ENCODE peak calls at places on chromosomes 4 and X, in nine cellular contexts. One of them, this sample, is unnamed.

GRCh38 chrX:112120737-112121136 is 38.2 kb upstream of the TRPC5 start:
- DNase-seq in T-helper 2 cell: no peak
- DNase-seq in HEK293T: no peak
- DNase-seq in activated CD4-positive, alpha-beta T cell treated with anti-CD3 and anti-CD28 coated beads, Interleukin-2, amount 50 U/mL, for 1 hour: no peak
- DNase-seq in EL: no peak
- DNase-seq in T47D: no peak
- DNase-seq in astrocyte of the spinal cord: no peak
- DNase-seq in activated B cell treated with CpG ODN at 0.5 μM for 24 hours: no peak
- DNase-seq in GM19239: no peak
- DNase-seq in this sample: no peak

GRCh38 chr4:4874254-4874653 is 14.8 kb downstream of the MSX1 start:
- DNase-seq in T-helper 2 cell: no peak
- DNase-seq in HEK293T: no peak
- DNase-seq in activated CD4-positive, alpha-beta T cell treated with anti-CD3 and anti-CD28 coated beads, Interleukin-2, amount 50 U/mL, for 1 hour: no peak
- DNase-seq in EL: no peak
- DNase-seq in T47D: no peak
- DNase-seq in astrocyte of the spinal cord: no peak
- DNase-seq in activated B cell treated with CpG ODN at 0.5 μM for 24 hours: no peak
- DNase-seq in GM19239: no peak
- DNase-seq in this sample: no peak

GRCh38 chrX:102959471-102959870 is 22.4 kb downstream of the RAB40AL start:
- DNase-seq in T-helper 2 cell: no peak
- DNase-seq in HEK293T: no peak
- DNase-seq in activated CD4-positive, alpha-beta T cell treated with anti-CD3 and anti-CD28 coated beads, Interleukin-2, amount 50 U/mL, for 1 hour: no peak
- DNase-seq in EL: peak; percentile 95
- DNase-seq in T47D: peak; percentile 7
- DNase-seq in astrocyte of the spinal cord: peak; percentile 55
- DNase-seq in activated B cell treated with CpG ODN at 0.5 μM for 24 hours: no peak
- DNase-seq in GM19239: no peak
- DNase-seq in this sample: peak; percentile 8

GRCh38 chr4:10164877-10165283 is 48.3 kb upstream of the WDR1 start:
- DNase-seq in T-helper 2 cell: no peak
- DNase-seq in HEK293T: peak; percentile 48
- DNase-seq in activated CD4-positive, alpha-beta T cell treated with anti-CD3 and anti-CD28 coated beads, Interleukin-2, amount 50 U/mL, for 1 hour: no peak
- DNase-seq in EL: peak; percentile 63
- DNase-seq in T47D: peak; percentile 36
- DNase-seq in astrocyte of the spinal cord: peak; percentile 26
- DNase-seq in activated B cell treated with CpG ODN at 0.5 μM for 24 hours: no peak
- DNase-seq in GM19239: peak; percentile 16
- DNase-seq in this sample: no peak

GRCh38 chr4:185716008-185716976 is 95.7 kb downstream of the SORBS2 start:
- DNase-seq in T-helper 2 cell: no peak
- DNase-seq in HEK293T: no peak
- DNase-seq in activated CD4-positive, alpha-beta T cell treated with anti-CD3 and anti-CD28 coated beads, Interleukin-2, amount 50 U/mL, for 1 hour: no peak
- DNase-seq in EL: no peak
- DNase-seq in T47D: no peak
- DNase-seq in astrocyte of the spinal cord: no peak
- DNase-seq in activated B cell treated with CpG ODN at 0.5 μM for 24 hours: no peak
- DNase-seq in GM19239: no peak
- DNase-seq in this sample: no peak

GRCh38 chr4:173332963-173333657 is 1.0 kb downstream of the HMGB2 start:
- DNase-seq in T-helper 2 cell: no peak
- DNase-seq in HEK293T: no peak
- DNase-seq in activated CD4-positive, alpha-beta T cell treated with anti-CD3 and anti-CD28 coated beads, Interleukin-2, amount 50 U/mL, for 1 hour: no peak
- DNase-seq in EL: peak; percentile 16
- DNase-seq in T47D: peak; percentile 28
- DNase-seq in astrocyte of the spinal cord: no peak
- DNase-seq in activated B cell treated with CpG ODN at 0.5 μM for 24 hours: no peak
- DNase-seq in GM19239: no peak
- DNase-seq in this sample: no peak

GRCh38 chr4:180695851-180696250 is 1547.4 kb upstream of the TENM3 start:
- DNase-seq in T-helper 2 cell: no peak
- DNase-seq in HEK293T: no peak
- DNase-seq in activated CD4-positive, alpha-beta T cell treated with anti-CD3 and anti-CD28 coated beads, Interleukin-2, amount 50 U/mL, for 1 hour: no peak
- DNase-seq in EL: peak; percentile 13
- DNase-seq in T47D: no peak
- DNase-seq in astrocyte of the spinal cord: peak; percentile 92
- DNase-seq in activated B cell treated with CpG ODN at 0.5 μM for 24 hours: no peak
- DNase-seq in GM19239: no peak
- DNase-seq in this sample: no peak

GRCh38 chrX:1661048-1661921 is 46.4 kb downstream of the ASMT start:
- DNase-seq in T-helper 2 cell: no peak
- DNase-seq in HEK293T: peak; percentile 25
- DNase-seq in activated CD4-positive, alpha-beta T cell treated with anti-CD3 and anti-CD28 coated beads, Interleukin-2, amount 50 U/mL, for 1 hour: peak; percentile 17
- DNase-seq in EL: no peak
- DNase-seq in T47D: peak; percentile 74
- DNase-seq in astrocyte of the spinal cord: no peak
- DNase-seq in activated B cell treated with CpG ODN at 0.5 μM for 24 hours: peak; percentile 61
- DNase-seq in GM19239: no peak
- DNase-seq in this sample: no peak

GRCh38 chr4:136725286-136726081 is 806.8 kb downstream of the PCDH18 start:
- DNase-seq in T-helper 2 cell: no peak
- DNase-seq in HEK293T: no peak
- DNase-seq in activated CD4-positive, alpha-beta T cell treated with anti-CD3 and anti-CD28 coated beads, Interleukin-2, amount 50 U/mL, for 1 hour: no peak
- DNase-seq in EL: no peak
- DNase-seq in T47D: no peak
- DNase-seq in astrocyte of the spinal cord: peak; percentile 23
- DNase-seq in activated B cell treated with CpG ODN at 0.5 μM for 24 hours: no peak
- DNase-seq in GM19239: no peak
- DNase-seq in this sample: no peak